ENCODE peak calls at places on chromosomes 1 and 21, in six cellular contexts. D, T, U, S, X and Z are unnamed samples.
A peak's percentile ranks its signal among the peaks of the same experiment; 100 is the strongest.

GRCh38 chr1:6251681-6252373 is 7.8 kb downstream of the HES3 start:
- DNase-seq in S (no peak), D (no peak), T (no peak), U (no peak), X (no peak), Z (no peak)

GRCh38 chr1:160006312-160006940 is 25.4 kb downstream of the PIGM start:
- DNase-seq in U (peak; percentile 82), S (peak; percentile 73), D (peak; percentile 87), X (no peak), T (peak; percentile 58), Z (peak; percentile 46)

GRCh38 chr1:98084188-98084587 is 163.4 kb upstream of the DPYD start:
- DNase-seq in D (no peak), U (no peak), X (no peak), S (no peak), T (no peak), Z (no peak)

GRCh38 chr1:213034713-213035112 is 16.3 kb upstream of the RPS6KC1 start:
- DNase-seq in T (no peak), U (no peak), D (no peak), S (no peak), X (no peak), Z (no peak)

GRCh38 chr1:17274186-17275170 is 25.6 kb downstream of the PADI3 start:
- DNase-seq in X (peak; percentile 11), S (peak; percentile 76), U (peak; percentile 78), T (peak; percentile 24), D (peak; percentile 76), Z (peak; percentile 59)

GRCh38 chr1:91054780-91055481 is 33.1 kb upstream of the ZNF644 start:
- DNase-seq in T (no peak), D (no peak), U (no peak), X (no peak), S (no peak), Z (no peak)

GRCh38 chr1:146029097-146029496 is 7.6 kb upstream of the HJV start:
- DNase-seq in U (no peak), D (no peak), S (no peak), T (no peak), X (no peak), Z (no peak)

GRCh38 chr21:41611966-41612606 is 104.1 kb upstream of the TMPRSS2 start:
- DNase-seq in U (peak; percentile 30), S (no peak), X (no peak), T (peak; percentile 28), D (peak; percentile 60), Z (peak; percentile 73)

GRCh38 chr1:9376886-9377333 is 84.2 kb downstream of the SPSB1 start:
- DNase-seq in X (no peak), D (no peak), U (no peak), S (no peak), T (no peak), Z (no peak)

GRCh38 chr1:153783233-153784190 is 8.3 kb downstream of the SLC27A3 start:
- DNase-seq in U (peak; percentile 93), T (peak; percentile 71), X (peak; percentile 67), S (peak; percentile 99), D (peak; percentile 95), Z (peak; percentile 97)
- TF ChIP-seq EP300 in U (no peak), T (no peak), X (peak; percentile 14), S (no peak), D (no peak), Z (no peak)

GRCh38 chr1:205582471-205583291 is 49.1 kb downstream of the ELK4 start:
- DNase-seq in S (peak; percentile 78), D (no peak), T (no peak), X (no peak), U (no peak), Z (no peak)
- TF ChIP-seq RFX5 in S (no peak), D (no peak), T (no peak), X (no peak), U (no peak), Z (no peak)

GRCh38 chr1:244444854-244445253 is 6.9 kb downstream of the ADSS2 start:
- DNase-seq in U (no peak), D (no peak), X (no peak), S (no peak), T (no peak), Z (no peak)
- TF ChIP-seq EP300 in U (no peak), D (no peak), X (no peak), S (no peak), T (no peak), Z (no peak)

GRCh38 chr1:82567308-82567707 is 766.6 kb downstream of the ADGRL2 start:
- DNase-seq in D (no peak), X (no peak), U (no peak), T (no peak), S (no peak), Z (no peak)

GRCh38 chr1:82562448-82562847 is 761.7 kb downstream of the ADGRL2 start:
- DNase-seq in X (no peak), T (no peak), U (no peak), S (no peak), D (no peak), Z (no peak)

GRCh38 chr1:82565146-82565545 is 764.4 kb downstream of the ADGRL2 start:
- DNase-seq in T (no peak), D (no peak), U (no peak), X (no peak), S (no peak), Z (peak; percentile 23)

GRCh38 chr1:82565546-82565945 is 764.8 kb downstream of the ADGRL2 start:
- DNase-seq in X (no peak), S (no peak), D (no peak), U (no peak), T (no peak), Z (no peak)

DNA sequence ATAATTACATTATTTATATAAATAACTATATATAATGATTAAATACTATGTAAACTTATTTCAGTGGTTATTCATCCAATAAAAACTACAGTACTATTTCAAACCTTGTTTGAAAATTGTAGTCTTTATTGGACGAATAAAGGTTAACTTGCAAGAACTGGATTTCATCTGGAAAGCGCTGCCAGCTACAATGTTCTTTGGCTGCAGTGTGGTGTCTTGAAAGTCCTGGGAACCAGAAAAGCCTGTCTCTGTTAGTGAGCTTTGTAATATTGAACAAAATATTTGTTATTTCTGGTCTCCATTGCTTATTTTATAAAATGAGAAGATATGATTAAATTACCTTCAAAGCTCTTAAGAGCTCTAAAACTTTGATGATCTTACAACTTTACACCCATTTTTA is 763.6 kb downstream of the ADGRL2 start:
- DNase-seq in T (no peak), D (no peak), X (no peak), U (no peak), S (no peak), Z (no peak)
- TF ChIP-seq RFX5 in T (no peak), D (no peak), X (no peak), U (no peak), S (no peak), Z (no peak)